ENCODE peak calls at places on chromosomes 11 and 22, in ten cellular contexts. I is C1 segment of cervical spinal cord; T is AG08395; E is NCI-H2081; H is CD8-positive, alpha-beta memory T cell; O is stimulated activated CD4-positive, alpha-beta T cell treated with anti-CD3 and anti-CD28 coated beads, Interleukin-2, amount 100 ng/mL, for 24 hours; M is HEK293T; G is NCI-H524; Y is iPS DF 19.7; F is T-helper 9 cell. P is an unnamed sample.

GRCh38 chr11:72589802-72590761 is 84.1 kb downstream of the PDE2A start:
- DNase-seq in I (no peak), T (no peak), E (no peak), H (peak), O (peak), M (peak), G (peak), Y (no peak), F (peak), P (peak)

GRCh38 chr11:24734742-24735141 is 237.9 kb downstream of the LUZP2 start:
- DNase-seq in I (no peak), T (no peak), E (no peak), H (no peak), O (no peak), M (no peak), G (no peak), Y (no peak), F (no peak), P (no peak)

GRCh38 chr11:91231226-91231625 is 993.4 kb upstream of the FAT3 start:
- DNase-seq in I (no peak), T (no peak), E (no peak), H (no peak), O (no peak), M (no peak), G (no peak), Y (no peak), F (no peak), P (no peak)

GRCh38 chr11:3109921-3110706 is 52.9 kb upstream of the CARS1 start:
- DNase-seq in I (no peak), T (peak), E (no peak), H (peak), O (peak), M (peak), G (peak), Y (peak), F (no peak), P (peak)

GRCh38 chr22:46907578-46908215 is 145.2 kb downstream of the TBC1D22A start:
- DNase-seq in I (no peak), T (no peak), E (no peak), H (no peak), O (no peak), M (no peak), G (no peak), Y (no peak), F (no peak), P (no peak)

GRCh38 chr22:17655289-17655688 is 16.7 kb downstream of the BCL2L13 start:
- DNase-seq in I (no peak), T (no peak), E (no peak), H (no peak), O (no peak), M (no peak), G (no peak), Y (no peak), F (no peak), P (no peak)

GRCh38 chr11:1862588-1863351 is 9.9 kb downstream of the LSP1 start:
- DNase-seq in I (no peak), T (no peak), E (no peak), H (no peak), O (no peak), M (no peak), G (no peak), Y (no peak), F (no peak), P (no peak)

GRCh38 chr11:63549411-63549810 is 12.8 kb downstream of the PLAAT4 start:
- DNase-seq in I (no peak), T (no peak), E (no peak), H (no peak), O (no peak), M (no peak), G (no peak), Y (no peak), F (no peak), P (no peak)

GRCh38 chr22:22893077-22893805 is 5.6 kb downstream of the IGLL5 start:
- DNase-seq in I (no peak), T (no peak), E (no peak), H (no peak), O (no peak), M (no peak), G (no peak), Y (no peak), F (no peak), P (no peak)

GRCh38 chr22:30763815-30764686 is 69.4 kb downstream of the OSBP2 start:
- DNase-seq in I (no peak), T (peak), E (peak), H (peak), O (peak), M (peak), G (peak), Y (peak), F (peak), P (peak)

GRCh38 chr11:95140397-95141030 is 50.9 kb downstream of the ENDOD1 start:
- DNase-seq in I (no peak), T (no peak), E (no peak), H (no peak), O (no peak), M (no peak), G (no peak), Y (no peak), F (no peak), P (no peak)

GRCh38 chr11:75422248-75423231 is 10.5 kb downstream of the KLHL35 start:
- DNase-seq in I (no peak), T (no peak), E (peak), H (no peak), O (no peak), M (no peak), G (no peak), Y (no peak), F (no peak), P (no peak)

GRCh38 chr11:133808393-133809140 is 36.7 kb downstream of the SPATA19 start:
- DNase-seq in I (no peak), T (no peak), E (no peak), H (no peak), O (no peak), M (no peak), G (no peak), Y (no peak), F (no peak), P (no peak)

GRCh38 chr11:75560644-75561043 is 1.4 kb upstream of the SERPINH1 start:
- DNase-seq in I (no peak), T (peak), E (no peak), H (no peak), O (no peak), M (no peak), G (no peak), Y (no peak), F (no peak), P (no peak)

GRCh38 chr11:77118086-77118485 is 10.0 kb upstream of the MYO7A start:
- DNase-seq in I (no peak), T (no peak), E (no peak), H (no peak), O (no peak), M (no peak), G (no peak), Y (no peak), F (no peak), P (no peak)